ENCODE peak calls at places on chromosomes 16 and 17, in four cellular contexts. O, S, F and K are unnamed samples.

GRCh38 chr17:19335951-19336631 is 26.4 kb downstream of the B9D1 start:
- DNase-seq in S (no peak), F (peak), O (peak), K (no peak)

GRCh38 chr16:17238285-17239028 is 232.3 kb downstream of the XYLT1 start:
- DNase-seq in O (no peak), S (no peak), F (no peak), K (no peak)

GRCh38 chr17:8315740-8316217 is 5.7 kb downstream of the ARHGEF15 start:
- DNase-seq in F (no peak), O (no peak), S (no peak), K (no peak)

GRCh38 chr17:35898283-35899070 is 18.3 kb upstream of the CCL5 start:
- DNase-seq in O (no peak), F (no peak), S (no peak), K (no peak)

GRCh38 chr17:8947201-8947600 is 18.3 kb downstream of the PIK3R5 start:
- DNase-seq in F (no peak), O (no peak), S (no peak), K (no peak)

GRCh38 chr16:16075463-16076399 is 126.3 kb downstream of the ABCC1 start:
- DNase-seq in S (no peak), F (no peak), O (peak), K (no peak)

GRCh38 chr17:9850151-9850550 is 24.4 kb downstream of the GLP2R start:
- DNase-seq in S (no peak), O (no peak), F (no peak), K (no peak)

GRCh38 chr16:60744198-60744597 is 1292.0 kb downstream of the CDH8 start:
- DNase-seq in F (no peak), S (no peak), O (no peak), K (no peak)

GRCh38 chr16:2682209-2683021 is at the start of gene KCTD5:
- DNase-seq in S (peak), F (peak), O (peak), K (peak)

GRCh38 chr16:4317471-4318170 is 1.8 kb downstream of the GLIS2 start:
- DNase-seq in S (peak), F (no peak), O (peak), K (no peak)

GRCh38 chr16:55346475-55346874 is 22.5 kb downstream of the IRX6 start:
- DNase-seq in F (no peak), O (no peak), S (no peak), K (no peak)

GRCh38 chr16:28301620-28302019 is 9.3 kb downstream of the SBK1 start:
- DNase-seq in F (no peak), S (no peak), O (no peak), K (no peak)

GRCh38 chr17:67390646-67391480 is 13.8 kb downstream of the PITPNC1 start:
- DNase-seq in S (peak), F (peak), O (no peak), K (no peak)

GRCh38 chr17:5745091-5745820 is 160.9 kb upstream of the NLRP1 start:
- DNase-seq in O (no peak), S (no peak), F (no peak), K (no peak)

GRCh38 chr17:9668532-9668931 is 23.2 kb downstream of the USP43 start:
- DNase-seq in O (no peak), F (no peak), S (peak), K (no peak)

GRCh38 chr16:68091604-68092261 is 6.6 kb downstream of the NFATC3 start:
- DNase-seq in O (no peak), F (no peak), S (peak), K (no peak)